ENCODE peak calls at places on chromosomes 12 and 14, in eight cellular contexts. P is activated CD8-positive, alpha-beta memory T cell treated with anti-CD3 and anti-CD28 coated beads, Interleukin-2, amount 50 U/mL, for 4 hours; Y is left cardiac atrium; X is iPS-NIHi11; O is aorta; A is stimulated activated CD8-positive, alpha-beta memory T cell treated with anti-CD3 and anti-CD28 coated beads, Interleukin-7, amount 100 ng/mL, for 1 hour; U is chondrocyte; V is mucosa of gallbladder. I is an unnamed sample.
A peak's percentile ranks its signal among the peaks of the same experiment; 100 is the strongest.

GRCh38 chr12:15688838-15689237 is 100.3 kb downstream of the EPS8 start:
- DNase-seq in P (no peak), Y (no peak), X (no peak), O (no peak), A (no peak), U (no peak), V (no peak), I (no peak)

GRCh38 chr12:115225845-115226244 is 541.9 kb upstream of the TBX3 start:
- DNase-seq in P (no peak), Y (no peak), X (no peak), O (no peak), A (no peak), U (no peak), V (no peak), I (no peak)

GRCh38 chr14:94623422-94623809 is 11.2 kb downstream of the SERPINA3 start:
- DNase-seq in P (no peak), Y (no peak), X (no peak), O (no peak), A (no peak), U (no peak), V (no peak), I (no peak)

GRCh38 chr12:12803186-12803585 is 10.0 kb upstream of the DDX47 start:
- DNase-seq in P (no peak), Y (peak; percentile 54), X (peak; percentile 84), O (no peak), A (no peak), U (no peak), V (peak; percentile 91), I (peak; percentile 51)

GRCh38 chr12:96093543-96094196 is 58.3 kb upstream of the LTA4H start:
- DNase-seq in P (no peak), Y (no peak), X (no peak), O (no peak), A (no peak), U (no peak), V (no peak), I (no peak)

GRCh38 chr14:68520637-68521556 is 272.0 kb downstream of the ZFP36L1 start:
- DNase-seq in P (no peak), Y (no peak), X (peak; percentile 75), O (no peak), A (no peak), U (no peak), V (peak; percentile 79), I (no peak)

GRCh38 chr12:5383961-5384360 is 47.9 kb upstream of the NTF3 start:
- DNase-seq in P (no peak), Y (no peak), X (no peak), O (no peak), A (no peak), U (no peak), V (no peak), I (no peak)

GRCh38 chr14:93207468-93208308 is 632 bp downstream of the UBR7 start:
- DNase-seq in P (no peak), Y (peak; percentile 64), X (peak; percentile 70), O (no peak), A (no peak), U (no peak), V (peak; percentile 35), I (no peak)

GRCh38 chr12:87323369-87323768 is 705.8 kb downstream of the C12orf50 start:
- DNase-seq in P (no peak), Y (no peak), X (no peak), O (no peak), A (no peak), U (no peak), V (no peak), I (no peak)

GRCh38 chr12:103645202-103645601 is 58.1 kb downstream of the STAB2 start:
- DNase-seq in P (no peak), Y (no peak), X (no peak), O (no peak), A (no peak), U (no peak), V (no peak), I (no peak)

GRCh38 chr12:104055686-104056388 is 5.8 kb upstream of the GLT8D2 start:
- DNase-seq in P (no peak), Y (peak; percentile 84), X (no peak), O (no peak), A (no peak), U (no peak), V (no peak), I (no peak)

GRCh38 chr14:103737432-103738045 is 21.9 kb downstream of the ZFYVE21 start:
- DNase-seq in P (no peak), Y (no peak), X (no peak), O (peak; percentile 69), A (no peak), U (peak; percentile 70), V (no peak), I (no peak)

GRCh38 chr12:91926810-91927209 is 218.8 kb downstream of the BTG1 start:
- DNase-seq in P (no peak), Y (no peak), X (no peak), O (no peak), A (no peak), U (no peak), V (no peak), I (no peak)

GRCh38 chr12:50523772-50524171 is 19.0 kb downstream of the DIP2B start:
- DNase-seq in P (no peak), Y (no peak), X (no peak), O (no peak), A (no peak), U (no peak), V (no peak), I (no peak)

GRCh38 chr12:89354630-89354931 is 2.3 kb upstream of the DUSP6 start:
- DNase-seq in P (no peak), Y (no peak), X (no peak), O (no peak), A (no peak), U (no peak), V (no peak), I (no peak)

GRCh38 chr12:122003646-122004611 is 17.8 kb upstream of the BCL7A start:
- DNase-seq in P (no peak), Y (no peak), X (no peak), O (peak; percentile 62), A (no peak), U (no peak), V (no peak), I (no peak)

GRCh38 chr12:80711866-80712265 is 4.4 kb downstream of the MYF6 start:
- DNase-seq in P (no peak), Y (no peak), X (no peak), O (no peak), A (no peak), U (no peak), V (no peak), I (no peak)

GRCh38 chr14:36161781-36162180 is 14.7 kb downstream of the PTCSC3 start:
- DNase-seq in P (no peak), Y (no peak), X (no peak), O (no peak), A (no peak), U (no peak), V (no peak), I (no peak)

GRCh38 chr14:49970474-49971147 is 77.7 kb downstream of the ARF6 start:
- DNase-seq in P (no peak), Y (no peak), X (no peak), O (no peak), A (no peak), U (no peak), V (no peak), I (no peak)

GRCh38 chr14:91889477-91890211 is 22.3 kb upstream of the TC2N start:
- DNase-seq in P (no peak), Y (peak; percentile 59), X (no peak), O (peak; percentile 82), A (no peak), U (no peak), V (peak; percentile 82), I (no peak)

GRCh38 chr12:23197266-23197665 is 572.3 kb downstream of the ETNK1 start:
- DNase-seq in P (no peak), Y (no peak), X (no peak), O (no peak), A (no peak), U (no peak), V (no peak), I (no peak)

GRCh38 chr14:69803753-69804152 is 6.7 kb upstream of the SLC10A1 start:
- DNase-seq in P (no peak), Y (no peak), X (no peak), O (no peak), A (no peak), U (no peak), V (no peak), I (no peak)

GRCh38 chr14:95910628-95911027 is 34.0 kb downstream of the TUNAR start:
- DNase-seq in P (no peak), Y (no peak), X (no peak), O (no peak), A (no peak), U (no peak), V (no peak), I (no peak)

GRCh38 chr14:64253672-64254071 is 40.5 kb downstream of the ESR2 start:
- DNase-seq in P (no peak), Y (no peak), X (no peak), O (no peak), A (no peak), U (no peak), V (no peak), I (no peak)

GRCh38 chr14:58772814-58773620 is 135.3 kb downstream of the DACT1 start:
- DNase-seq in P (no peak), Y (no peak), X (peak; percentile 40), O (no peak), A (no peak), U (no peak), V (no peak), I (no peak)

GRCh38 chr12:123900898-123901376 is 71.7 kb downstream of the CCDC92 start:
- DNase-seq in P (no peak), Y (no peak), X (peak; percentile 64), O (peak; percentile 68), A (no peak), U (no peak), V (no peak), I (peak; percentile 38)